ENCODE peak calls at places on chromosomes 11 and 22, in five cellular contexts. U, B, L, R and N are unnamed samples.

GRCh38 chr11:47270331-47271271 is 668 bp downstream of the MADD start:
- DNase-seq in B (peak), U (peak), R (peak), L (peak), N (no peak)

GRCh38 chr11:62124186-62125113 is 639 bp downstream of the INCENP start:
- DNase-seq in U (peak), L (peak), B (no peak), R (peak), N (peak)

GRCh38 chr22:17946691-17947367 is 77.5 kb downstream of the MICAL3 start:
- DNase-seq in L (no peak), U (no peak), B (no peak), R (no peak), N (no peak)

GRCh38 chr11:88310246-88310645 is 27.3 kb downstream of the CTSC start:
- DNase-seq in B (peak), R (no peak), L (no peak), U (peak), N (no peak)

GRCh38 chr11:10436224-10436623 is 18.8 kb upstream of the AMPD3 start:
- DNase-seq in B (no peak), R (no peak), L (no peak), U (no peak), N (no peak)

GRCh38 chr11:69552951-69553350 is 71.5 kb downstream of the LINC01488 start:
- DNase-seq in U (no peak), R (no peak), L (no peak), B (no peak), N (no peak)

GRCh38 chr22:24420072-24420976 is 7.1 kb upstream of the ADORA2A start:
- DNase-seq in B (no peak), U (no peak), L (no peak), R (no peak), N (peak)

GRCh38 chr11:119419834-119420492 is 3.0 kb downstream of the THY1 start:
- DNase-seq in U (no peak), B (no peak), R (no peak), L (peak), N (no peak)

GRCh38 chr11:34588701-34589100 is 32.2 kb upstream of the EHF start:
- DNase-seq in R (no peak), L (no peak), B (no peak), U (no peak), N (no peak)

GRCh38 chr22:43396321-43396933 is 15.4 kb upstream of the MPPED1 start:
- DNase-seq in B (no peak), L (no peak), R (no peak), U (no peak), N (no peak)

GRCh38 chr22:46027219-46028068 is 50.5 kb upstream of the WNT7B start:
- DNase-seq in L (peak), B (no peak), R (no peak), U (no peak), N (no peak)

GRCh38 chr11:79939111-79939510 is 498.3 kb upstream of the TENM4 start:
- DNase-seq in L (no peak), B (no peak), R (no peak), U (no peak), N (no peak)

GRCh38 chr11:36724742-36725387 is 126.8 kb upstream of the RAG2 start:
- DNase-seq in B (no peak), U (no peak), L (no peak), R (no peak), N (no peak)

GRCh38 chr22:23527971-23528740 is 51.9 kb downstream of the IGLL1 start:
- DNase-seq in B (no peak), L (no peak), R (no peak), U (no peak), N (no peak)

GRCh38 chr22:35327690-35328471 is 28.2 kb downstream of the TOM1 start:
- DNase-seq in U (no peak), L (no peak), B (no peak), R (no peak), N (no peak)

GRCh38 chr11:88193278-88193677 is 18.0 kb upstream of the RAB38 start:
- DNase-seq in U (no peak), B (no peak), R (no peak), L (no peak), N (no peak)

GRCh38 chr11:15901790-15902189 is 454.6 kb downstream of the SOX6 start:
- DNase-seq in B (no peak), R (no peak), L (no peak), U (no peak), N (no peak)

GRCh38 chr11:114738954-114739353 is 60.6 kb downstream of the NXPE2 start:
- DNase-seq in B (no peak), R (peak), L (peak), U (peak), N (peak)

GRCh38 chr11:74681686-74682651 is 49.3 kb downstream of the CHRDL2 start:
- DNase-seq in B (no peak), L (no peak), R (no peak), U (peak), N (no peak)

GRCh38 chr11:19954899-19955298 is 205.4 kb downstream of the DBX1 start:
- DNase-seq in R (peak), L (no peak), U (peak), B (no peak), N (no peak)

GRCh38 chr11:74135516-74135840 is 35.3 kb downstream of the C2CD3 start:
- DNase-seq in R (no peak), B (no peak), U (no peak), L (no peak), N (no peak)

GRCh38 chr11:16792426-16792825 is 54.0 kb downstream of the C11orf58 start:
- DNase-seq in B (no peak), R (peak), L (no peak), U (no peak), N (no peak)

GRCh38 chr11:57514538-57515331 is 767 bp downstream of the SLC43A1 start:
- DNase-seq in L (peak), B (no peak), U (peak), R (peak), N (peak)

GRCh38 chr22:40485813-40486610 is 115.6 kb downstream of the SGSM3 start:
- DNase-seq in U (no peak), L (no peak), B (no peak), R (no peak), N (no peak)

GRCh38 chr11:78030429-78031325 is 7.6 kb upstream of the KCTD14 start:
- DNase-seq in R (peak), L (peak), B (no peak), U (peak), N (peak)

GRCh38 chr11:134738581-134738980 is 326.5 kb upstream of the B3GAT1 start:
- DNase-seq in B (no peak), U (no peak), R (no peak), L (no peak), N (no peak)

GRCh38 chr11:84887055-84887629 is 740.0 kb downstream of the DLG2 start:
- DNase-seq in B (no peak), L (no peak), R (no peak), U (peak), N (no peak)

GRCh38 chr22:22109693-22110466 is 127.3 kb upstream of the TOP3B start:
- DNase-seq in L (no peak), R (no peak), U (no peak), B (no peak), N (no peak)

GRCh38 chr11:9688716-9689511 is 25.0 kb downstream of the SWAP70 start:
- DNase-seq in L (no peak), U (peak), R (peak), B (peak), N (no peak)

GRCh38 chr11:28491431-28491830 is 383.2 kb downstream of the METTL15 start:
- DNase-seq in U (no peak), L (no peak), B (no peak), R (no peak), N (no peak)

GRCh38 chr22:37581534-37581933 is 1.6 kb upstream of the LGALS2 start:
- DNase-seq in B (no peak), R (no peak), L (no peak), U (no peak), N (no peak)

GRCh38 chr22:49371325-49372110 is 456.2 kb downstream of the BRD1 start:
- DNase-seq in U (no peak), L (no peak), R (no peak), B (no peak), N (no peak)

GRCh38 chr22:20154602-20155183 is 3.8 kb upstream of the CCDC188 start:
- DNase-seq in B (no peak), U (peak), R (no peak), L (no peak), N (no peak)

GRCh38 chr11:12117200-12117995 is 7.0 kb downstream of the MICAL2 start:
- DNase-seq in U (peak), B (no peak), R (no peak), L (no peak), N (no peak)

GRCh38 chr22:32579533-32580220 is 105.1 kb downstream of the FBXO7 start:
- DNase-seq in B (no peak), R (no peak), L (no peak), U (peak), N (no peak)